ENCODE peak calls at places on chromosome 17, in six cellular contexts. One of them, this sample, is unnamed.

GRCh38 chr17:67891481-67892119 is 66.3 kb downstream of the BPTF start:
- DNase-seq in GM13977: no peak
- DNase-seq in cardiac fibroblast: peak
- DNase-seq in A549: peak
- DNase-seq in OCI-LY7: no peak
- DNase-seq in HFFc6: peak
- DNase-seq in this sample: no peak

GRCh38 chr17:56754523-56755208 is 79.1 kb downstream of the C17orf67 start:
- DNase-seq in GM13977: no peak
- DNase-seq in cardiac fibroblast: peak
- DNase-seq in A549: peak
- DNase-seq in OCI-LY7: no peak
- DNase-seq in HFFc6: peak
- DNase-seq in this sample: no peak

GRCh38 chr17:77508047-77508715 is 367.4 kb downstream of the SEC14L1 start:
- DNase-seq in GM13977: no peak
- DNase-seq in cardiac fibroblast: no peak
- DNase-seq in A549: no peak
- DNase-seq in OCI-LY7: no peak
- DNase-seq in HFFc6: no peak
- DNase-seq in this sample: no peak

GRCh38 chr17:47715669-47716325 is 17.2 kb upstream of the TBX21 start:
- DNase-seq in GM13977: no peak
- DNase-seq in cardiac fibroblast: no peak
- DNase-seq in A549: no peak
- DNase-seq in OCI-LY7: no peak
- DNase-seq in HFFc6: no peak
- DNase-seq in this sample: no peak

GRCh38 chr17:798246-798645 is 16.1 kb downstream of the MRM3 start:
- DNase-seq in GM13977: no peak
- DNase-seq in cardiac fibroblast: no peak
- DNase-seq in A549: no peak
- DNase-seq in OCI-LY7: no peak
- DNase-seq in HFFc6: no peak
- DNase-seq in this sample: no peak

GRCh38 chr17:60565233-60565632 is 34.8 kb upstream of the PPM1D start:
- DNase-seq in GM13977: no peak
- DNase-seq in cardiac fibroblast: no peak
- DNase-seq in A549: no peak
- DNase-seq in OCI-LY7: no peak
- DNase-seq in HFFc6: no peak
- DNase-seq in this sample: no peak

GRCh38 chr17:76124582-76125390 is 16.3 kb downstream of the FOXJ1 start:
- DNase-seq in GM13977: peak
- DNase-seq in cardiac fibroblast: no peak
- DNase-seq in A549: peak
- DNase-seq in OCI-LY7: peak
- DNase-seq in HFFc6: no peak
- DNase-seq in this sample: peak

GRCh38 chr17:79808763-79809529 is 12.1 kb upstream of the CBX8 start:
- DNase-seq in GM13977: peak
- DNase-seq in cardiac fibroblast: peak
- DNase-seq in A549: peak
- DNase-seq in OCI-LY7: peak
- DNase-seq in HFFc6: no peak
- DNase-seq in this sample: peak

GRCh38 chr17:4998027-4998665 is 396 bp downstream of the KIF1C start:
- DNase-seq in GM13977: peak
- DNase-seq in cardiac fibroblast: no peak
- DNase-seq in A549: peak
- DNase-seq in OCI-LY7: no peak
- DNase-seq in HFFc6: no peak
- DNase-seq in this sample: peak

GRCh38 chr17:60748232-60748631 is 70.6 kb downstream of the BCAS3 start:
- DNase-seq in GM13977: no peak
- DNase-seq in cardiac fibroblast: no peak
- DNase-seq in A549: no peak
- DNase-seq in OCI-LY7: no peak
- DNase-seq in HFFc6: no peak
- DNase-seq in this sample: no peak

GRCh38 chr17:82891911-82892310 is 52.1 kb upstream of the ZNF750 start:
- DNase-seq in GM13977: no peak
- DNase-seq in cardiac fibroblast: no peak
- DNase-seq in A549: no peak
- DNase-seq in OCI-LY7: no peak
- DNase-seq in HFFc6: no peak
- DNase-seq in this sample: no peak

GRCh38 chr17:78789663-78790181 is 7.6 kb upstream of the CYTH1 start:
- DNase-seq in GM13977: no peak
- DNase-seq in cardiac fibroblast: peak
- DNase-seq in A549: no peak
- DNase-seq in OCI-LY7: no peak
- DNase-seq in HFFc6: no peak
- DNase-seq in this sample: no peak

GRCh38 chr17:46191332-46192210 is 1.7 kb downstream of the KANSL1 start:
- DNase-seq in GM13977: peak
- DNase-seq in cardiac fibroblast: peak
- DNase-seq in A549: peak
- DNase-seq in OCI-LY7: peak
- DNase-seq in HFFc6: peak
- DNase-seq in this sample: peak

GRCh38 chr17:6244253-6244652 is 174.1 kb downstream of the WSCD1 start:
- DNase-seq in GM13977: no peak
- DNase-seq in cardiac fibroblast: no peak
- DNase-seq in A549: no peak
- DNase-seq in OCI-LY7: no peak
- DNase-seq in HFFc6: no peak
- DNase-seq in this sample: no peak

GRCh38 chr17:58332720-58333395 is 4.3 kb upstream of the TSPOAP1 start:
- DNase-seq in GM13977: no peak
- DNase-seq in cardiac fibroblast: no peak
- DNase-seq in A549: no peak
- DNase-seq in OCI-LY7: peak
- DNase-seq in HFFc6: no peak
- DNase-seq in this sample: no peak

GRCh38 chr17:34892864-34893263 is 68.4 kb downstream of the CCT6B start:
- DNase-seq in GM13977: peak
- DNase-seq in cardiac fibroblast: no peak
- DNase-seq in A549: peak
- DNase-seq in OCI-LY7: peak
- DNase-seq in HFFc6: no peak
- DNase-seq in this sample: no peak

GRCh38 chr17:82862191-82862590 is 22.4 kb upstream of the ZNF750 start:
- DNase-seq in GM13977: no peak
- DNase-seq in cardiac fibroblast: no peak
- DNase-seq in A549: no peak
- DNase-seq in OCI-LY7: no peak
- DNase-seq in HFFc6: no peak
- DNase-seq in this sample: no peak

GRCh38 chr17:35286120-35286781 is 43.4 kb downstream of the SLFN5 start:
- DNase-seq in GM13977: no peak
- DNase-seq in cardiac fibroblast: peak
- DNase-seq in A549: no peak
- DNase-seq in OCI-LY7: no peak
- DNase-seq in HFFc6: peak
- DNase-seq in this sample: peak

GRCh38 chr17:48427598-48427997 is 2.4 kb downstream of the SKAP1 start:
- DNase-seq in GM13977: peak
- DNase-seq in cardiac fibroblast: no peak
- DNase-seq in A549: no peak
- DNase-seq in OCI-LY7: peak
- DNase-seq in HFFc6: no peak
- DNase-seq in this sample: peak

GRCh38 chr17:48351916-48352332 is 78.1 kb downstream of the SKAP1 start:
- DNase-seq in GM13977: peak
- DNase-seq in cardiac fibroblast: peak
- DNase-seq in A549: peak
- DNase-seq in OCI-LY7: peak
- DNase-seq in HFFc6: peak
- DNase-seq in this sample: peak

GRCh38 chr17:67165201-67165600 is 79.8 kb downstream of the HELZ start:
- DNase-seq in GM13977: no peak
- DNase-seq in cardiac fibroblast: no peak
- DNase-seq in A549: no peak
- DNase-seq in OCI-LY7: no peak
- DNase-seq in HFFc6: no peak
- DNase-seq in this sample: no peak

GRCh38 chr17:68399638-68400403 is 57.5 kb downstream of the WIPI1 start:
- DNase-seq in GM13977: no peak
- DNase-seq in cardiac fibroblast: peak
- DNase-seq in A549: no peak
- DNase-seq in OCI-LY7: peak
- DNase-seq in HFFc6: peak
- DNase-seq in this sample: no peak

GRCh38 chr17:37493249-37494027 is 3.7 kb downstream of the DUSP14 start:
- DNase-seq in GM13977: no peak
- DNase-seq in cardiac fibroblast: peak
- DNase-seq in A549: no peak
- DNase-seq in OCI-LY7: no peak
- DNase-seq in HFFc6: peak
- DNase-seq in this sample: no peak

GRCh38 chr17:57584050-57584551 is 161.0 kb downstream of the CCDC182 start:
- DNase-seq in GM13977: no peak
- DNase-seq in cardiac fibroblast: no peak
- DNase-seq in A549: no peak
- DNase-seq in OCI-LY7: no peak
- DNase-seq in HFFc6: peak
- DNase-seq in this sample: no peak

GRCh38 chr17:29585080-29585751 is 4.2 kb downstream of the GIT1 start:
- DNase-seq in GM13977: peak
- DNase-seq in cardiac fibroblast: peak
- DNase-seq in A549: no peak
- DNase-seq in OCI-LY7: peak
- DNase-seq in HFFc6: no peak
- DNase-seq in this sample: peak
- TF ChIP-seq CTCF in GM13977: peak
- TF ChIP-seq CTCF in cardiac fibroblast: peak
- TF ChIP-seq CTCF in A549: peak
- TF ChIP-seq CTCF in OCI-LY7: peak
- TF ChIP-seq CTCF in HFFc6: peak
- TF ChIP-seq CTCF in this sample: peak

GRCh38 chr17:72592242-72592966 is 471.6 kb downstream of the SOX9 start:
- DNase-seq in GM13977: peak
- DNase-seq in cardiac fibroblast: peak
- DNase-seq in A549: peak
- DNase-seq in OCI-LY7: no peak
- DNase-seq in HFFc6: peak
- DNase-seq in this sample: peak
- TF ChIP-seq CTCF in GM13977: no peak
- TF ChIP-seq CTCF in cardiac fibroblast: peak
- TF ChIP-seq CTCF in A549: no peak
- TF ChIP-seq CTCF in OCI-LY7: no peak
- TF ChIP-seq CTCF in HFFc6: no peak
- TF ChIP-seq CTCF in this sample: no peak

GRCh38 chr17:7887038-7887481 is 1.5 kb upstream of the CHD3 start:
- DNase-seq in GM13977: no peak
- DNase-seq in cardiac fibroblast: no peak
- DNase-seq in A549: no peak
- DNase-seq in OCI-LY7: no peak
- DNase-seq in HFFc6: no peak
- DNase-seq in this sample: no peak
- TF ChIP-seq CTCF in GM13977: no peak
- TF ChIP-seq CTCF in cardiac fibroblast: no peak
- TF ChIP-seq CTCF in A549: no peak
- TF ChIP-seq CTCF in OCI-LY7: peak
- TF ChIP-seq CTCF in HFFc6: no peak
- TF ChIP-seq CTCF in this sample: no peak

GRCh38 chr17:81289627-81290026 is 5.5 kb downstream of the SLC38A10 start:
- DNase-seq in GM13977: no peak
- DNase-seq in cardiac fibroblast: no peak
- DNase-seq in A549: no peak
- DNase-seq in OCI-LY7: no peak
- DNase-seq in HFFc6: no peak
- DNase-seq in this sample: no peak
- TF ChIP-seq CTCF in GM13977: no peak
- TF ChIP-seq CTCF in cardiac fibroblast: no peak
- TF ChIP-seq CTCF in A549: no peak
- TF ChIP-seq CTCF in OCI-LY7: no peak
- TF ChIP-seq CTCF in HFFc6: peak
- TF ChIP-seq CTCF in this sample: no peak

GRCh38 chr17:50181601-50182345 is 16.0 kb downstream of the SGCA start:
- DNase-seq in GM13977: no peak
- DNase-seq in cardiac fibroblast: peak
- DNase-seq in A549: no peak
- DNase-seq in OCI-LY7: no peak
- DNase-seq in HFFc6: no peak
- DNase-seq in this sample: no peak
- TF ChIP-seq CTCF in GM13977: no peak
- TF ChIP-seq CTCF in cardiac fibroblast: no peak
- TF ChIP-seq CTCF in A549: no peak
- TF ChIP-seq CTCF in OCI-LY7: no peak
- TF ChIP-seq CTCF in HFFc6: peak
- TF ChIP-seq CTCF in this sample: no peak

GRCh38 chr17:43983515-43984411 is 20.7 kb upstream of the NAGS start:
- DNase-seq in GM13977: no peak
- DNase-seq in cardiac fibroblast: no peak
- DNase-seq in A549: no peak
- DNase-seq in OCI-LY7: no peak
- DNase-seq in HFFc6: no peak
- DNase-seq in this sample: no peak
- TF ChIP-seq CTCF in GM13977: no peak
- TF ChIP-seq CTCF in cardiac fibroblast: peak
- TF ChIP-seq CTCF in A549: peak
- TF ChIP-seq CTCF in OCI-LY7: peak
- TF ChIP-seq CTCF in HFFc6: peak
- TF ChIP-seq CTCF in this sample: no peak

GRCh38 chr17:73522696-73523095 is 121.5 kb downstream of the SDK2 start:
- DNase-seq in GM13977: no peak
- DNase-seq in cardiac fibroblast: no peak
- DNase-seq in A549: no peak
- DNase-seq in OCI-LY7: no peak
- DNase-seq in HFFc6: no peak
- DNase-seq in this sample: no peak
- TF ChIP-seq CTCF in GM13977: no peak
- TF ChIP-seq CTCF in cardiac fibroblast: no peak
- TF ChIP-seq CTCF in A549: no peak
- TF ChIP-seq CTCF in OCI-LY7: no peak
- TF ChIP-seq CTCF in HFFc6: no peak
- TF ChIP-seq CTCF in this sample: no peak

GRCh38 chr17:18951941-18952842 is at the start of gene SLC5A10:
- DNase-seq in GM13977: no peak
- DNase-seq in cardiac fibroblast: no peak
- DNase-seq in A549: peak
- DNase-seq in OCI-LY7: no peak
- DNase-seq in HFFc6: no peak
- DNase-seq in this sample: no peak
- TF ChIP-seq CTCF in GM13977: peak
- TF ChIP-seq CTCF in cardiac fibroblast: peak
- TF ChIP-seq CTCF in A549: no peak
- TF ChIP-seq CTCF in OCI-LY7: peak
- TF ChIP-seq CTCF in HFFc6: peak
- TF ChIP-seq CTCF in this sample: no peak

GRCh38 chr17:43917348-43918025 is 10.2 kb upstream of the MPP2 start:
- DNase-seq in GM13977: peak
- DNase-seq in cardiac fibroblast: peak
- DNase-seq in A549: no peak
- DNase-seq in OCI-LY7: no peak
- DNase-seq in HFFc6: no peak
- DNase-seq in this sample: peak
- TF ChIP-seq CTCF in GM13977: peak
- TF ChIP-seq CTCF in cardiac fibroblast: peak
- TF ChIP-seq CTCF in A549: peak
- TF ChIP-seq CTCF in OCI-LY7: peak
- TF ChIP-seq CTCF in HFFc6: peak
- TF ChIP-seq CTCF in this sample: peak